ENCODE peak calls at places on chromosomes 5 and 9, in seven cellular contexts. O, N, P, U, Q, L and W are unnamed samples.

GRCh38 chr9:117411547-117411946 is 3.3 kb downstream of the ASTN2 start:
- DNase-seq in O (peak), N (no peak), P (peak), U (peak), Q (peak), L (no peak), W (peak)

GRCh38 chr5:6752236-6752635 is 39.0 kb downstream of the TENT4A start:
- DNase-seq in O (no peak), N (no peak), P (no peak), U (no peak), Q (no peak), L (no peak), W (no peak)

GRCh38 chr5:34639852-34640626 is 16.1 kb upstream of the RAI14 start:
- DNase-seq in O (no peak), N (no peak), P (no peak), U (no peak), Q (peak), L (peak), W (no peak)

GRCh38 chr9:110029422-110029814 is 178.5 kb downstream of the C9orf152 start:
- DNase-seq in O (peak), N (no peak), P (no peak), U (peak), Q (peak), L (peak), W (no peak)

GRCh38 chr5:127400946-127401670 is 110.5 kb downstream of the MEGF10 start:
- DNase-seq in O (no peak), N (no peak), P (no peak), U (no peak), Q (no peak), L (no peak), W (no peak)

GRCh38 chr9:115194216-115194615 is 76.3 kb upstream of the TNC start:
- DNase-seq in O (no peak), N (no peak), P (no peak), U (no peak), Q (peak), L (no peak), W (no peak)

GRCh38 chr5:11385251-11385900 is 518.9 kb downstream of the CTNND2 start:
- DNase-seq in O (no peak), N (no peak), P (no peak), U (no peak), Q (no peak), L (no peak), W (no peak)

GRCh38 chr9:131608469-131609115 is 63.3 kb downstream of the PRRT1B start:
- DNase-seq in O (peak), N (no peak), P (no peak), U (peak), Q (peak), L (peak), W (no peak)

GRCh38 chr5:79120221-79120620 is 8.6 kb downstream of the BHMT start:
- DNase-seq in O (no peak), N (no peak), P (no peak), U (no peak), Q (no peak), L (no peak), W (no peak)

GRCh38 chr9:68513385-68513784 is 27.3 kb downstream of the TMEM252 start:
- DNase-seq in O (no peak), N (no peak), P (no peak), U (no peak), Q (no peak), L (no peak), W (no peak)

GRCh38 chr9:93673271-93673843 is 97.0 kb downstream of the PHF2 start:
- DNase-seq in O (no peak), N (no peak), P (no peak), U (peak), Q (peak), L (no peak), W (no peak)

GRCh38 chr5:3047212-3047774 is 295.8 kb upstream of the IRX2 start:
- DNase-seq in O (no peak), N (no peak), P (no peak), U (no peak), Q (no peak), L (no peak), W (no peak)

GRCh38 chr5:132256086-132256782 is 1.3 kb upstream of the PDLIM4 start:
- DNase-seq in O (no peak), N (no peak), P (no peak), U (no peak), Q (no peak), L (no peak), W (no peak)

GRCh38 chr5:123814796-123815479 is 303.0 kb downstream of the CSNK1G3 start:
- DNase-seq in O (no peak), N (no peak), P (no peak), U (no peak), Q (peak), L (no peak), W (no peak)

GRCh38 chr5:15646351-15646750 is 146.4 kb downstream of the FBXL7 start:
- DNase-seq in O (no peak), N (no peak), P (no peak), U (no peak), Q (peak), L (no peak), W (no peak)

GRCh38 chr9:129273136-129273895 is 95.3 kb upstream of the IER5L start:
- DNase-seq in O (no peak), N (no peak), P (no peak), U (peak), Q (no peak), L (no peak), W (no peak)